ENCODE peak calls at places on chromosomes 7 and 10, in seven cellular contexts. Z, Y, P, Q, G, S and M are unnamed samples.

GRCh38 chr10:71631007-71631859 is 88.3 kb downstream of the C10orf105 start:
- DNase-seq in P (no peak), Q (no peak), Y (no peak), S (no peak), Z (peak), G (no peak), M (no peak)

GRCh38 chr7:47049234-47049774 is 532.6 kb downstream of the TNS3 start:
- DNase-seq in G (no peak), P (no peak), S (no peak), Y (no peak), Z (no peak), Q (no peak), M (no peak)

GRCh38 chr7:74214816-74215630 is 5.2 kb downstream of the LAT2 start:
- DNase-seq in S (no peak), Z (no peak), Y (no peak), G (no peak), Q (no peak), P (no peak), M (no peak)

GRCh38 chr7:110870926-110871325 is 220.0 kb upstream of the LRRN3 start:
- DNase-seq in P (no peak), G (no peak), Y (no peak), Q (no peak), S (no peak), Z (peak), M (no peak)

GRCh38 chr10:124974131-124974530 is 32.2 kb downstream of the ZRANB1 start:
- DNase-seq in S (no peak), Q (no peak), Z (no peak), P (no peak), Y (no peak), G (no peak), M (no peak)

GRCh38 chr10:50334273-50334672 is 83.0 kb upstream of the ASAH2 start:
- DNase-seq in Q (no peak), P (no peak), S (no peak), Y (peak), G (no peak), Z (no peak), M (no peak)

GRCh38 chr10:122159159-122159970 is 111.7 kb upstream of the BTBD16 start:
- DNase-seq in Q (no peak), Z (peak), S (no peak), G (no peak), Y (no peak), P (no peak), M (no peak)

GRCh38 chr7:15305002-15305600 is 256.7 kb downstream of the AGMO start:
- DNase-seq in Y (peak), Z (peak), P (peak), G (peak), Q (no peak), S (peak), M (peak)

GRCh38 chr7:140732436-140732835 is 35.9 kb downstream of the NDUFB2 start:
- DNase-seq in G (no peak), Q (no peak), Z (peak), Y (no peak), S (no peak), P (no peak), M (no peak)

GRCh38 chr10:89916481-89916880 is 215.1 kb downstream of the KIF20B start:
- DNase-seq in G (no peak), P (no peak), Y (peak), Q (peak), Z (no peak), S (peak), M (peak)

GRCh38 chr10:129329375-129330040 is 137.5 kb upstream of the MGMT start:
- DNase-seq in P (no peak), Q (no peak), S (no peak), G (no peak), Y (no peak), Z (no peak), M (no peak)

GRCh38 chr10:7625836-7626235 is 40.9 kb downstream of the ITIH5 start:
- DNase-seq in P (no peak), S (no peak), Q (peak), Y (no peak), Z (no peak), G (no peak), M (no peak)

GRCh38 chr7:6440381-6440780 is 7.4 kb downstream of the DAGLB start:
- DNase-seq in G (no peak), Y (no peak), Q (no peak), P (no peak), S (no peak), Z (no peak), M (no peak)